ENCODE peak calls at places on chromosomes 4 and X, in nine cellular contexts. C is ascending aorta; L is M059J; S is GM18507; Z is progenitor cell of endocrine pancreas; M is GM12892; W is stimulated activated CD8-positive, alpha-beta memory T cell treated with anti-CD3 and anti-CD28 coated beads, Interleukin-4, amount 100 ng/mL, for 48 hours; F is hypothalamus; N is iPS-NIHi11. U is an unnamed sample.

GRCh38 chr4:182847956-182848450 is 69.2 kb downstream of the DCTD start:
- DNase-seq in C (no peak), L (no peak), S (no peak), Z (no peak), M (no peak), W (no peak), F (no peak), N (no peak), U (no peak)

GRCh38 chr4:98433608-98434198 is 172.5 kb downstream of the RAP1GDS1 start:
- DNase-seq in C (no peak), L (peak; percentile 38), S (no peak), Z (no peak), M (no peak), W (no peak), F (no peak), N (no peak), U (no peak)

GRCh38 chr4:121736735-121737351 is 28.1 kb downstream of the SMIM43 start:
- DNase-seq in C (no peak), L (peak; percentile 70), S (no peak), Z (peak; percentile 20), M (no peak), W (no peak), F (no peak), N (peak; percentile 52), U (no peak)

GRCh38 chr4:135365065-135365464 is 1163.5 kb upstream of the PABPC4L start:
- DNase-seq in C (no peak), L (peak; percentile 8), S (no peak), Z (no peak), M (no peak), W (no peak), F (no peak), N (no peak), U (no peak)

GRCh38 chrX:72634321-72634720 is 61.7 kb upstream of the HDAC8 start:
- DNase-seq in C (no peak), L (no peak), S (no peak), Z (no peak), M (no peak), W (no peak), F (no peak), N (no peak), U (no peak)

GRCh38 chrX:56728752-56729151 is 291 bp upstream of the NBDY start:
- DNase-seq in C (no peak), L (peak; percentile 43), S (no peak), Z (no peak), M (no peak), W (peak; percentile 25), F (no peak), N (no peak), U (no peak)

GRCh38 chr4:119517361-119518229 is 111.0 kb downstream of the PDE5A start:
- DNase-seq in C (no peak), L (peak; percentile 39), S (no peak), Z (no peak), M (no peak), W (no peak), F (no peak), N (no peak), U (no peak)

GRCh38 chr4:40232610-40233009 is 35.8 kb downstream of the RHOH start:
- DNase-seq in C (no peak), L (no peak), S (no peak), Z (no peak), M (no peak), W (peak; percentile 64), F (no peak), N (no peak), U (no peak)

GRCh38 chr4:188109157-188109755 is at the start of gene TRIML2:
- DNase-seq in C (no peak), L (peak; percentile 74), S (no peak), Z (no peak), M (no peak), W (no peak), F (no peak), N (no peak), U (no peak)

GRCh38 chr4:154743683-154744340 is at the start of gene LRAT:
- DNase-seq in C (no peak), L (no peak), S (no peak), Z (peak; percentile 62), M (no peak), W (peak; percentile 47), F (no peak), N (peak; percentile 95), U (peak; percentile 42)

GRCh38 chr4:119040711-119041185 is 94.9 kb upstream of the MYOZ2 start:
- DNase-seq in C (no peak), L (peak; percentile 72), S (no peak), Z (no peak), M (no peak), W (no peak), F (no peak), N (peak; percentile 28), U (no peak)

U was measured in D721Med.